ENCODE peak calls at places on chromosomes 13 and 19, in ten cellular contexts. Z, W, B, M, A, E, J, T, X and P are unnamed samples.

GRCh38 chr13:62643007-62643483 is 1227.4 kb upstream of the PCDH20 start:
- DNase-seq in Z (no peak), W (no peak), B (peak; percentile 39), M (no peak), A (no peak), E (peak; percentile 2), J (no peak), T (no peak), X (no peak), P (no peak)

GRCh38 chr13:24232037-24232436 is 71.5 kb downstream of the SPATA13 start:
- DNase-seq in Z (no peak), W (no peak), B (no peak), M (no peak), A (no peak), E (no peak), J (no peak), T (no peak), X (no peak), P (no peak)

GRCh38 chr13:56338421-56338820 is 802.3 kb upstream of the PRR20A start:
- DNase-seq in Z (no peak), W (no peak), B (no peak), M (no peak), A (no peak), E (no peak), J (no peak), T (no peak), X (no peak), P (no peak)

GRCh38 chr19:5804516-5805464 is at the start of gene NRTN:
- DNase-seq in Z (no peak), W (no peak), B (no peak), M (peak; percentile 68), A (no peak), E (no peak), J (peak; percentile 52), T (no peak), X (peak; percentile 48), P (no peak)

GRCh38 chr19:54172764-54173699 is at the start of gene TMC4:
- DNase-seq in Z (no peak), W (peak; percentile 74), B (no peak), M (peak; percentile 36), A (no peak), E (no peak), J (no peak), T (no peak), X (no peak), P (no peak)

GRCh38 chr19:51097166-51097736 is 11.0 kb downstream of the CTU1 start:
- DNase-seq in Z (peak; percentile 47), W (peak; percentile 72), B (peak; percentile 52), M (peak; percentile 76), A (peak; percentile 56), E (no peak), J (peak; percentile 70), T (peak; percentile 6), X (peak; percentile 58), P (peak; percentile 26)

GRCh38 chr19:23810496-23810895 is 51.8 kb upstream of the ZNF681 start:
- DNase-seq in Z (no peak), W (no peak), B (no peak), M (no peak), A (no peak), E (no peak), J (no peak), T (no peak), X (no peak), P (no peak)

GRCh38 chr13:108463365-108463764 is 166.0 kb upstream of the MYO16 start:
- DNase-seq in Z (no peak), W (peak; percentile 47), B (peak; percentile 99), M (peak; percentile 52), A (peak; percentile 90), E (peak; percentile 1), J (no peak), T (no peak), X (no peak), P (peak; percentile 90)

GRCh38 chr13:27194209-27194608 is 22.6 kb upstream of the USP12 start:
- DNase-seq in Z (no peak), W (no peak), B (peak; percentile 28), M (no peak), A (no peak), E (no peak), J (no peak), T (no peak), X (no peak), P (no peak)

GRCh38 chr19:49855277-49855675 is 4.3 kb downstream of the PTOV1 start:
- DNase-seq in Z (no peak), W (no peak), B (no peak), M (no peak), A (no peak), E (no peak), J (no peak), T (no peak), X (no peak), P (no peak)

GRCh38 chr13:43686557-43686956 is 100.2 kb downstream of the ENOX1 start:
- DNase-seq in Z (no peak), W (peak; percentile 3), B (peak; percentile 97), M (peak; percentile 36), A (peak; percentile 61), E (no peak), J (no peak), T (no peak), X (no peak), P (peak; percentile 64)

GRCh38 chr13:44756411-44756810 is 180.3 kb upstream of the TSC22D1 start:
- DNase-seq in Z (no peak), W (no peak), B (no peak), M (no peak), A (no peak), E (no peak), J (no peak), T (no peak), X (no peak), P (peak; percentile 21)

GRCh38 chr13:28655566-28655965 is 3.4 kb upstream of the POMP start:
- DNase-seq in Z (no peak), W (no peak), B (peak; percentile 78), M (peak; percentile 57), A (no peak), E (no peak), J (no peak), T (no peak), X (no peak), P (no peak)

GRCh38 chr19:45234089-45234869 is 10.9 kb downstream of the EXOC3L2 start:
- DNase-seq in Z (no peak), W (no peak), B (no peak), M (no peak), A (no peak), E (no peak), J (no peak), T (no peak), X (no peak), P (no peak)

GRCh38 chr19:49613374-49613773 is 22.4 kb downstream of the PRR12 start:
- DNase-seq in Z (no peak), W (peak; percentile 83), B (peak; percentile 30), M (peak; percentile 53), A (no peak), E (no peak), J (no peak), T (no peak), X (no peak), P (no peak)

GRCh38 chr13:32300920-32301319 is 14.2 kb downstream of the ZAR1L start:
- DNase-seq in Z (no peak), W (no peak), B (no peak), M (no peak), A (no peak), E (no peak), J (no peak), T (no peak), X (no peak), P (no peak)

GRCh38 chr13:25905411-25906010 is 146.3 kb downstream of the SHISA2 start:
- DNase-seq in Z (no peak), W (no peak), B (no peak), M (no peak), A (no peak), E (no peak), J (no peak), T (no peak), X (no peak), P (peak; percentile 71)

GRCh38 chr13:104987621-104988020 is 1547.8 kb downstream of the EFNB2 start:
- DNase-seq in Z (no peak), W (no peak), B (no peak), M (no peak), A (no peak), E (no peak), J (no peak), T (no peak), X (no peak), P (no peak)

GRCh38 chr19:10289167-10289835 is 451 bp upstream of the ICAM5 start:
- DNase-seq in Z (no peak), W (peak; percentile 61), B (peak; percentile 63), M (peak; percentile 75), A (no peak), E (no peak), J (no peak), T (no peak), X (peak; percentile 74), P (no peak)

GRCh38 chr19:52648336-52648990 is 10.3 kb upstream of the ZNF83 start:
- DNase-seq in Z (no peak), W (no peak), B (peak; percentile 70), M (no peak), A (no peak), E (no peak), J (no peak), T (no peak), X (no peak), P (no peak)